ENCODE peak calls at places on chromosomes 7 and 10, in four cellular contexts. One of them, this sample, is unnamed.

GRCh38 chr10:5816170-5816569 is 2.9 kb upstream of the GDI2 start:
- DNase-seq in HepG2: no peak
- DNase-seq in GM12878: peak
- DNase-seq in K562: no peak
- DNase-seq in this sample: peak

GRCh38 chr7:38822556-38822955 is 86.4 kb downstream of the VPS41 start:
- DNase-seq in K562: no peak
- DNase-seq in GM12878: no peak
- DNase-seq in HepG2: no peak
- DNase-seq in this sample: no peak

GRCh38 chr10:31769564-31769963 is 159.1 kb downstream of the ARHGAP12 start:
- DNase-seq in HepG2: no peak
- DNase-seq in K562: no peak
- DNase-seq in GM12878: no peak
- DNase-seq in this sample: no peak

GRCh38 chr10:93437000-93437945 is 44.9 kb downstream of the MYOF start:
- DNase-seq in HepG2: peak
- DNase-seq in GM12878: no peak
- DNase-seq in K562: no peak
- DNase-seq in this sample: no peak

GRCh38 chr7:155593455-155594162 is 47.2 kb upstream of the CNPY1 start:
- DNase-seq in K562: no peak
- DNase-seq in HepG2: no peak
- DNase-seq in GM12878: no peak
- DNase-seq in this sample: no peak

GRCh38 chr10:110260746-110261477 is 43.8 kb downstream of the SMNDC1 start:
- DNase-seq in K562: no peak
- DNase-seq in GM12878: no peak
- DNase-seq in HepG2: no peak
- DNase-seq in this sample: no peak

GRCh38 chr10:89002234-89002978 is 11.8 kb downstream of the FAS start:
- DNase-seq in HepG2: no peak
- DNase-seq in GM12878: no peak
- DNase-seq in K562: no peak
- DNase-seq in this sample: no peak

GRCh38 chr10:112716924-112717348 is 233.1 kb upstream of the TCF7L2 start:
- DNase-seq in K562: no peak
- DNase-seq in GM12878: no peak
- DNase-seq in HepG2: peak
- DNase-seq in this sample: peak

GRCh38 chr10:127949831-127950230 is 42.9 kb downstream of the PTPRE start:
- DNase-seq in GM12878: no peak
- DNase-seq in HepG2: no peak
- DNase-seq in K562: no peak
- DNase-seq in this sample: no peak

GRCh38 chr10:119253433-119254174 is 46.2 kb downstream of the GRK5 start:
- DNase-seq in GM12878: no peak
- DNase-seq in HepG2: peak
- DNase-seq in K562: no peak
- DNase-seq in this sample: no peak

GRCh38 chr7:116653646-116654045 is 18.4 kb upstream of the MET start:
- DNase-seq in HepG2: no peak
- DNase-seq in K562: no peak
- DNase-seq in GM12878: no peak
- DNase-seq in this sample: no peak

GRCh38 chr10:637221-637620 is 52.2 kb downstream of the DIP2C start:
- DNase-seq in GM12878: no peak
- DNase-seq in HepG2: no peak
- DNase-seq in K562: no peak
- DNase-seq in this sample: no peak

GRCh38 chr7:87092568-87093091 is 33.2 kb upstream of the ELAPOR2 start:
- DNase-seq in GM12878: no peak
- DNase-seq in K562: no peak
- DNase-seq in HepG2: no peak
- DNase-seq in this sample: no peak

GRCh38 chr7:55260671-55261385 is 104.3 kb upstream of the LANCL2 start:
- DNase-seq in HepG2: no peak
- DNase-seq in K562: no peak
- DNase-seq in GM12878: no peak
- DNase-seq in this sample: no peak

GRCh38 chr10:68900427-68901105 is 549 bp upstream of the DDX50 start:
- DNase-seq in GM12878: peak
- DNase-seq in K562: no peak
- DNase-seq in HepG2: no peak
- DNase-seq in this sample: peak
- TF ChIP-seq EP300 in GM12878: no peak
- TF ChIP-seq EP300 in K562: peak
- TF ChIP-seq EP300 in HepG2: no peak
- TF ChIP-seq EP300 in this sample: no peak

GRCh38 chr10:61618388-61618961 is 44.3 kb upstream of the CABCOCO1 start:
- DNase-seq in GM12878: no peak
- DNase-seq in K562: no peak
- DNase-seq in HepG2: no peak
- DNase-seq in this sample: no peak
- TF ChIP-seq SRF in GM12878: no peak
- TF ChIP-seq SRF in K562: no peak
- TF ChIP-seq SRF in HepG2: no peak
- TF ChIP-seq SRF in this sample: no peak

DNA sequence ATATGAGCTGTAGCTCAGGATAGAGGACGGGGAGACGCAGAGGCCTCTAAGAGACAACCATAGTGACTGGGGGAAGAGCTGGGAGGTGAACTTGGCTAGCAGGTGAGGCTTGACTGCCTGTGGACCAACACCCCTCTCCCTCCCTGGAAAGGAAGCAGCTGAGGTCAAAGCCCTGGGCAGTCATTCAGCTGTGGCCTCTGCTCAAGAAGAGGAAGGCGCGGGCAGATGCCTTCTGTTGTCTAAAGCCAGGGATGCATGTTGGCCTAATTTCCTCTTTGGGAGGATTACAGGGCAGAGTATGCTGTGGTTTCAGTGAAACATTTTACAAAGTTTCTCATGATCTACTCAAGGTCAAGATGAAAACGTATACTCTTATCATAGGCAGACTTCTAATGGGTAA is 327.1 kb downstream of the PRPF18 start:
- DNase-seq in GM12878: peak
- DNase-seq in HepG2: no peak
- DNase-seq in K562: no peak
- DNase-seq in this sample: no peak
- TF ChIP-seq RAD21 in GM12878: no peak
- TF ChIP-seq RAD21 in HepG2: no peak
- TF ChIP-seq RAD21 in K562: no peak
- TF ChIP-seq RAD21 in this sample: no peak

GRCh38 chr7:83469076-83469475 is 179.9 kb downstream of the SEMA3E start:
- DNase-seq in HepG2: no peak
- DNase-seq in GM12878: no peak
- DNase-seq in K562: no peak
- DNase-seq in this sample: no peak

GRCh38 chr7:83466956-83467355 is 182.0 kb downstream of the SEMA3E start:
- DNase-seq in K562: no peak
- DNase-seq in HepG2: no peak
- DNase-seq in GM12878: no peak
- DNase-seq in this sample: no peak

GRCh38 chr7:83469491-83469890 is 179.4 kb downstream of the SEMA3E start:
- DNase-seq in K562: no peak
- DNase-seq in GM12878: no peak
- DNase-seq in HepG2: no peak
- DNase-seq in this sample: no peak

GRCh38 chr7:83467493-83467892 is 181.4 kb downstream of the SEMA3E start:
- DNase-seq in K562: no peak
- DNase-seq in GM12878: no peak
- DNase-seq in HepG2: no peak
- DNase-seq in this sample: no peak

DNA sequence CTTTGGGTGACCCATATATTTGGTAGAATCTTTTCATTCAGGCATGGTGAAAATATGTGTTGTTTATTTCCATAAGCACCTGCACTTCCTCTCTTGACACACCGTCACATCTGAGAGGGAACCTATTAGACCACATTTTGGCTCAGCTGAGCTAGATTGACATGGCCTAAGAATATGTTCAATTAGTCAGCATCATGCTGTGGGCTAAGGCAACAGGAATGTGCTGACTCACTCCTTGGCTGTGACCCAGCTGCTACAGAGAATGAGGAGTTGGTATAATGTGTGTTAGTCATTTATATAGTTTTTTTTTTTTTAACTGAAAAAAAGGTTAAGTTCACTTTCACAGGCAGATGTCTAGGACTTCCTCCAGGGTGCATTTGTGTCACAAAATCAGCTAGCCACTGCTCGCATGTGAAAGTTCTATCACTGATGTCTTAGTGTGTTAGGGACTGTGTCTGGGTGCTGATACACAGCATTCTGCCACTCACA is 180.6 kb downstream of the SEMA3E start:
- DNase-seq in HepG2: peak
- DNase-seq in K562: peak
- DNase-seq in GM12878: peak
- DNase-seq in this sample: no peak
- TF ChIP-seq EP300 in HepG2: no peak
- TF ChIP-seq EP300 in K562: no peak
- TF ChIP-seq EP300 in GM12878: no peak
- TF ChIP-seq EP300 in this sample: no peak

GRCh38 chr7:105656922-105657521 is 75.7 kb upstream of the EFCAB10 start:
- DNase-seq in GM12878: no peak
- DNase-seq in K562: peak
- DNase-seq in HepG2: no peak
- DNase-seq in this sample: peak
- TF ChIP-seq SRF in GM12878: no peak
- TF ChIP-seq SRF in K562: no peak
- TF ChIP-seq SRF in HepG2: no peak
- TF ChIP-seq SRF in this sample: no peak

GRCh38 chr10:108166401-108166800 is 1001.9 kb upstream of the SORCS1 start:
- DNase-seq in K562: no peak
- DNase-seq in HepG2: no peak
- DNase-seq in GM12878: no peak
- DNase-seq in this sample: no peak
- TF ChIP-seq RAD21 in K562: no peak
- TF ChIP-seq RAD21 in HepG2: no peak
- TF ChIP-seq RAD21 in GM12878: no peak
- TF ChIP-seq RAD21 in this sample: no peak

This sample was measured in H1.